ENCODE peak calls at places on chromosomes 1 and 21, in nine cellular contexts. V is astrocyte of the spinal cord; C is EL; G is NCI-H2171 treated with DMSO at 0.1 percent for 48 hours; R is stimulated activated CD4-positive, alpha-beta T cell treated with anti-CD3 and anti-CD28 coated beads, TNF-alpha, amount 100 ng/mL, for 4 hours; Q is AG09309; K is cardiac fibroblast; W is stimulated activated naive CD4-positive, alpha-beta T cell; Y is stimulated activated CD8-positive, alpha-beta memory T cell treated with anti-CD3 and anti-CD28 coated beads, Interleukin-15, amount 100 ng/mL, for 4 hours. E is an unnamed sample.

GRCh38 chr1:165424454-165425283 is 20.3 kb downstream of the RXRG start:
- DNase-seq in V (no peak), C (no peak), G (no peak), R (no peak), Q (no peak), K (peak), W (no peak), Y (no peak), E (peak)

GRCh38 chr21:14554948-14555347 is 8.8 kb upstream of the SAMSN1 start:
- DNase-seq in V (no peak), C (no peak), G (no peak), R (no peak), Q (no peak), K (no peak), W (no peak), Y (no peak), E (no peak)

GRCh38 chr1:25796807-25797458 is 3.1 kb upstream of the SELENON start:
- DNase-seq in V (peak), C (peak), G (peak), R (peak), Q (no peak), K (peak), W (peak), Y (peak), E (peak)

GRCh38 chr1:208179303-208179702 is 64.9 kb downstream of the PLXNA2 start:
- DNase-seq in V (no peak), C (no peak), G (no peak), R (no peak), Q (no peak), K (peak), W (no peak), Y (no peak), E (no peak)

GRCh38 chr1:25148673-25149300 is 83.5 kb downstream of the SYF2 start:
- DNase-seq in V (no peak), C (peak), G (no peak), R (no peak), Q (no peak), K (peak), W (peak), Y (no peak), E (peak)

GRCh38 chr1:217027403-217028080 is 304.3 kb upstream of the ESRRG start:
- DNase-seq in V (no peak), C (no peak), G (no peak), R (no peak), Q (no peak), K (no peak), W (no peak), Y (no peak), E (no peak)

GRCh38 chr1:30916296-30916695 is 7.7 kb upstream of the SDC3 start:
- DNase-seq in V (no peak), C (no peak), G (no peak), R (no peak), Q (no peak), K (no peak), W (no peak), Y (no peak), E (no peak)

GRCh38 chr1:30613188-30613587 is 110.2 kb downstream of the MATN1 start:
- DNase-seq in V (no peak), C (no peak), G (no peak), R (no peak), Q (no peak), K (no peak), W (no peak), Y (no peak), E (no peak)

GRCh38 chr1:156760092-156760795 is 7.1 kb upstream of the PRCC start:
- DNase-seq in V (no peak), C (no peak), G (peak), R (no peak), Q (no peak), K (no peak), W (no peak), Y (no peak), E (no peak)

GRCh38 chr1:224450956-224451350 is 16.4 kb upstream of the WDR26 start:
- DNase-seq in V (no peak), C (no peak), G (no peak), R (no peak), Q (no peak), K (no peak), W (no peak), Y (no peak), E (no peak)

GRCh38 chr1:110004583-110004982 is 20.0 kb downstream of the AHCYL1 start:
- DNase-seq in V (no peak), C (no peak), G (peak), R (no peak), Q (no peak), K (no peak), W (no peak), Y (no peak), E (no peak)

GRCh38 chr1:232302376-232303049 is 327.4 kb downstream of the SIPA1L2 start:
- DNase-seq in V (no peak), C (no peak), G (peak), R (no peak), Q (no peak), K (no peak), W (no peak), Y (no peak), E (no peak)

GRCh38 chr1:83516369-83516768 is 482.6 kb downstream of the TTLL7 start:
- DNase-seq in V (peak), C (peak), G (no peak), R (no peak), Q (peak), K (no peak), W (no peak), Y (no peak), E (no peak)